ENCODE peak calls at places on chromosomes 6 and 20, in four cellular contexts. One of them, this sample, is unnamed.
A peak's percentile ranks its signal among the peaks of the same experiment; 100 is the strongest.

GRCh38 chr20:25738198-25738597 is 41.5 kb upstream of the ZNF337 start:
- DNase-seq in A549: no peak
- DNase-seq in lower leg skin: no peak
- DNase-seq in heart left ventricle: no peak
- DNase-seq in this sample: no peak

GRCh38 chr20:60569116-60569515 is 610.9 kb downstream of the CDH26 start:
- DNase-seq in lower leg skin: no peak
- DNase-seq in A549: no peak
- DNase-seq in heart left ventricle: no peak
- DNase-seq in this sample: no peak

GRCh38 chr6:71531006-71531405 is 242.4 kb downstream of the OGFRL1 start:
- DNase-seq in heart left ventricle: no peak
- DNase-seq in lower leg skin: no peak
- DNase-seq in A549: no peak
- DNase-seq in this sample: no peak

GRCh38 chr6:6724319-6725119 is 136.0 kb downstream of the LY86 start:
- DNase-seq in lower leg skin: peak; percentile 72
- DNase-seq in heart left ventricle: peak; percentile 74
- DNase-seq in A549: peak; percentile 44
- DNase-seq in this sample: peak; percentile 29

GRCh38 chr6:36633915-36634314 is 39.8 kb downstream of the SRSF3 start:
- DNase-seq in lower leg skin: no peak
- DNase-seq in heart left ventricle: peak; percentile 74
- DNase-seq in A549: no peak
- DNase-seq in this sample: peak; percentile 38

GRCh38 chr6:21556968-21557721 is 36.4 kb upstream of the SOX4 start:
- DNase-seq in heart left ventricle: no peak
- DNase-seq in lower leg skin: peak; percentile 75
- DNase-seq in A549: no peak
- DNase-seq in this sample: no peak

GRCh38 chr6:35449287-35449881 is 2.8 kb upstream of the FANCE start:
- DNase-seq in A549: peak; percentile 60
- DNase-seq in heart left ventricle: no peak
- DNase-seq in lower leg skin: no peak
- DNase-seq in this sample: peak; percentile 72

GRCh38 chr6:168915855-168916254 is 337.8 kb downstream of the THBS2 start:
- DNase-seq in lower leg skin: no peak
- DNase-seq in A549: no peak
- DNase-seq in heart left ventricle: no peak
- DNase-seq in this sample: no peak

GRCh38 chr20:43520074-43520473 is 12.6 kb downstream of the L3MBTL1 start:
- DNase-seq in lower leg skin: no peak
- DNase-seq in A549: no peak
- DNase-seq in heart left ventricle: no peak
- DNase-seq in this sample: no peak

GRCh38 chr6:152701081-152701862 is 3.6 kb downstream of the MYCT1 start:
- DNase-seq in lower leg skin: no peak
- DNase-seq in A549: no peak
- DNase-seq in heart left ventricle: no peak
- DNase-seq in this sample: no peak

GRCh38 chr20:59176812-59177211 is 13.2 kb downstream of the ZNF831 start:
- DNase-seq in A549: no peak
- DNase-seq in heart left ventricle: no peak
- DNase-seq in lower leg skin: no peak
- DNase-seq in this sample: no peak

GRCh38 chr20:43723194-43723593 is 3.6 kb downstream of the GTSF1L start:
- DNase-seq in heart left ventricle: no peak
- DNase-seq in lower leg skin: no peak
- DNase-seq in A549: no peak
- DNase-seq in this sample: no peak

GRCh38 chr6:73515204-73516101 is 5.4 kb downstream of the EEF1A1 start:
- DNase-seq in heart left ventricle: peak; percentile 45
- DNase-seq in lower leg skin: peak; percentile 47
- DNase-seq in A549: peak; percentile 80
- DNase-seq in this sample: no peak

GRCh38 chr6:108651781-108652227 is 91.1 kb downstream of the FOXO3 start:
- DNase-seq in A549: no peak
- DNase-seq in lower leg skin: peak; percentile 64
- DNase-seq in heart left ventricle: peak; percentile 35
- DNase-seq in this sample: no peak

GRCh38 chr6:135043854-135044253 is 10.8 kb downstream of the HBS1L start:
- DNase-seq in heart left ventricle: no peak
- DNase-seq in lower leg skin: no peak
- DNase-seq in A549: no peak
- DNase-seq in this sample: no peak

GRCh38 chr6:157346371-157346770 is 23.1 kb upstream of the TMEM242 start:
- DNase-seq in A549: no peak
- DNase-seq in lower leg skin: no peak
- DNase-seq in heart left ventricle: no peak
- DNase-seq in this sample: no peak

GRCh38 chr6:18415671-18416340 is 28.7 kb downstream of the RNF144B start:
- DNase-seq in lower leg skin: no peak
- DNase-seq in A549: no peak
- DNase-seq in heart left ventricle: no peak
- DNase-seq in this sample: no peak

GRCh38 chr6:16130932-16131387 is 2.1 kb downstream of the MYLIP start:
- DNase-seq in lower leg skin: peak; percentile 72
- DNase-seq in heart left ventricle: peak; percentile 53
- DNase-seq in A549: peak; percentile 67
- DNase-seq in this sample: peak; percentile 32

GRCh38 chr6:133242761-133243590 is 1.8 kb downstream of the EYA4 start:
- DNase-seq in heart left ventricle: peak; percentile 13
- DNase-seq in lower leg skin: no peak
- DNase-seq in A549: peak; percentile 58
- DNase-seq in this sample: no peak

GRCh38 chr20:62929051-62929538 is 2.8 kb upstream of the DIDO1 start:
- DNase-seq in A549: no peak
- DNase-seq in lower leg skin: peak; percentile 41
- DNase-seq in heart left ventricle: peak; percentile 69
- DNase-seq in this sample: no peak

GRCh38 chr6:168616807-168617756 is 176.1 kb downstream of the SMOC2 start:
- DNase-seq in lower leg skin: no peak
- DNase-seq in heart left ventricle: peak; percentile 31
- DNase-seq in A549: peak; percentile 10
- DNase-seq in this sample: no peak

GRCh38 chr20:19212524-19213502 is at the start of gene SLC24A3:
- DNase-seq in lower leg skin: peak; percentile 57
- DNase-seq in heart left ventricle: peak; percentile 63
- DNase-seq in A549: peak; percentile 51
- DNase-seq in this sample: no peak

GRCh38 chr6:624979-625378 is 31.9 kb downstream of the HUS1B start:
- DNase-seq in A549: peak; percentile 18
- DNase-seq in heart left ventricle: no peak
- DNase-seq in lower leg skin: no peak
- DNase-seq in this sample: no peak

GRCh38 chr20:4459081-4459480 is 262.6 kb upstream of the PRND start:
- DNase-seq in lower leg skin: no peak
- DNase-seq in A549: no peak
- DNase-seq in heart left ventricle: no peak
- DNase-seq in this sample: no peak

GRCh38 chr6:125868252-125868651 is 77.5 kb downstream of the NCOA7 start:
- DNase-seq in heart left ventricle: no peak
- DNase-seq in lower leg skin: no peak
- DNase-seq in A549: no peak
- DNase-seq in this sample: no peak

GRCh38 chr6:145415616-145416015 is 319.7 kb downstream of the EPM2A start:
- DNase-seq in lower leg skin: no peak
- DNase-seq in heart left ventricle: no peak
- DNase-seq in A549: no peak
- DNase-seq in this sample: no peak

GRCh38 chr6:99324996-99325395 is 24.5 kb downstream of the FAXC start:
- DNase-seq in A549: no peak
- DNase-seq in heart left ventricle: no peak
- DNase-seq in lower leg skin: no peak
- DNase-seq in this sample: no peak

GRCh38 chr6:144314003-144314485 is 28.9 kb downstream of the UTRN start:
- DNase-seq in A549: no peak
- DNase-seq in heart left ventricle: peak; percentile 73
- DNase-seq in lower leg skin: no peak
- DNase-seq in this sample: no peak

GRCh38 chr20:41248371-41249024 is 69.0 kb downstream of the ZHX3 start:
- DNase-seq in heart left ventricle: peak; percentile 17
- DNase-seq in lower leg skin: peak; percentile 41
- DNase-seq in A549: no peak
- DNase-seq in this sample: no peak

GRCh38 chr6:100467144-100468012 is 2.7 kb upstream of the SIM1 start:
- DNase-seq in A549: no peak
- DNase-seq in heart left ventricle: no peak
- DNase-seq in lower leg skin: no peak
- DNase-seq in this sample: no peak

GRCh38 chr6:90574610-90575009 is 12.3 kb downstream of the MAP3K7 start:
- DNase-seq in heart left ventricle: no peak
- DNase-seq in lower leg skin: no peak
- DNase-seq in A549: no peak
- DNase-seq in this sample: no peak

GRCh38 chr20:1215386-1216170 is 10.3 kb upstream of the RAD21L1 start:
- DNase-seq in A549: no peak
- DNase-seq in lower leg skin: no peak
- DNase-seq in heart left ventricle: no peak
- DNase-seq in this sample: no peak

GRCh38 chr6:166202321-166202733 is 34.7 kb upstream of the TBXT start:
- DNase-seq in A549: no peak
- DNase-seq in lower leg skin: peak; percentile 26
- DNase-seq in heart left ventricle: peak; percentile 40
- DNase-seq in this sample: no peak

GRCh38 chr6:108846628-108847027 is 1.6 kb upstream of the ARMC2 start:
- DNase-seq in A549: no peak
- DNase-seq in heart left ventricle: no peak
- DNase-seq in lower leg skin: no peak
- DNase-seq in this sample: no peak

GRCh38 chr20:43925786-43926185 is 11.1 kb downstream of the TOX2 start:
- DNase-seq in A549: no peak
- DNase-seq in heart left ventricle: no peak
- DNase-seq in lower leg skin: no peak
- DNase-seq in this sample: peak; percentile 42

GRCh38 chr6:166742981-166743380 is 115.9 kb upstream of the RPS6KA2 start:
- DNase-seq in lower leg skin: no peak
- DNase-seq in A549: no peak
- DNase-seq in heart left ventricle: no peak
- DNase-seq in this sample: no peak

GRCh38 chr6:14888575-14889000 is 357.3 kb upstream of the JARID2 start:
- DNase-seq in heart left ventricle: no peak
- DNase-seq in A549: no peak
- DNase-seq in lower leg skin: peak; percentile 28
- DNase-seq in this sample: no peak

GRCh38 chr6:117605169-117605826 is 3.0 kb upstream of the GOPC start:
- DNase-seq in heart left ventricle: peak; percentile 21
- DNase-seq in A549: peak; percentile 83
- DNase-seq in lower leg skin: no peak
- DNase-seq in this sample: peak; percentile 15

DNA sequence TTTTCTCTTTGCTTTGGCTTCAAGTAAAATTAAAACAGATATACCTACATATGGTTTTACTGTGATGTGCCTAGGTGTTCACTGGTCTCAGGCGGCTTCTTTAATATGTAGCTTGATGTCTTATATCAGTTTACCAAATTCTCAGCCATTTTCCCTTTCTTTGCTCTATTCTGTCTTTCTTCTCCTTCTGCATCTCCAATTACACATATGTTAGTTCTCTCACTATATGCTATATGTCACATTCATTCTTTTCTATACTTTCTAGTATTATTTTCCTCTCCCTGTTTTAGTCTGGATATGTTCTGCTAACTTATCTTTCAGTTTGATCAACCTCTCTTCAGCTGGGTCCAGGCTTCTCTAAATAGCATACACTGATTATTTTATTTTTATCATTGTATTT is 14.4 kb upstream of the WFDC8 start:
- DNase-seq in lower leg skin: no peak
- DNase-seq in heart left ventricle: no peak
- DNase-seq in A549: no peak
- DNase-seq in this sample: no peak
- TF ChIP-seq POLR2A in lower leg skin: no peak
- TF ChIP-seq POLR2A in heart left ventricle: no peak
- TF ChIP-seq POLR2A in A549: no peak
- TF ChIP-seq POLR2A in this sample: no peak

GRCh38 chr6:83429269-83429668 is 1.6 kb downstream of the ME1 start:
- DNase-seq in A549: no peak
- DNase-seq in lower leg skin: no peak
- DNase-seq in heart left ventricle: no peak
- DNase-seq in this sample: no peak

GRCh38 chr6:83429857-83430605 is 820 bp downstream of the ME1 start:
- DNase-seq in lower leg skin: no peak
- DNase-seq in A549: peak; percentile 57
- DNase-seq in heart left ventricle: no peak
- DNase-seq in this sample: peak; percentile 13

GRCh38 chr6:83431545-83432165 is 804 bp upstream of the ME1 start:
- DNase-seq in A549: peak; percentile 58
- DNase-seq in heart left ventricle: no peak
- DNase-seq in lower leg skin: no peak
- DNase-seq in this sample: no peak

GRCh38 chr6:83432626-83433025 is 1.8 kb upstream of the ME1 start:
- DNase-seq in heart left ventricle: no peak
- DNase-seq in lower leg skin: no peak
- DNase-seq in A549: no peak
- DNase-seq in this sample: no peak

GRCh38 chr6:83430606-83431544 is at the start of gene ME1:
- DNase-seq in heart left ventricle: peak; percentile 77
- DNase-seq in lower leg skin: peak; percentile 64
- DNase-seq in A549: peak; percentile 90
- DNase-seq in this sample: peak; percentile 89
- TF ChIP-seq POLR2A in heart left ventricle: no peak
- TF ChIP-seq POLR2A in lower leg skin: no peak
- TF ChIP-seq POLR2A in A549: peak; percentile 66
- TF ChIP-seq POLR2A in this sample: peak; percentile 71

GRCh38 chr6:87407896-87408720 is at the start of gene CFAP206:
- DNase-seq in heart left ventricle: peak; percentile 77
- DNase-seq in lower leg skin: peak; percentile 62
- DNase-seq in A549: peak; percentile 84
- DNase-seq in this sample: peak; percentile 67
- TF ChIP-seq POLR2A in heart left ventricle: no peak
- TF ChIP-seq POLR2A in lower leg skin: no peak
- TF ChIP-seq POLR2A in A549: peak; percentile 16
- TF ChIP-seq POLR2A in this sample: peak; percentile 14

GRCh38 chr6:31636698-31637596 is 15.5 kb downstream of the BAG6 start:
- DNase-seq in A549: no peak
- DNase-seq in heart left ventricle: no peak
- DNase-seq in lower leg skin: no peak
- DNase-seq in this sample: no peak
- TF ChIP-seq POLR2A in A549: no peak
- TF ChIP-seq POLR2A in heart left ventricle: no peak
- TF ChIP-seq POLR2A in lower leg skin: no peak
- TF ChIP-seq POLR2A in this sample: no peak